ENCODE peak calls at places on chromosomes 5 and 9, in seven cellular contexts. H is activated CD8-positive, alpha-beta T cell treated with anti-CD3 and anti-CD28 coated beads for 36 hours; S is lower lobe of right lung; J is adrenal gland; V is body of pancreas; W is pancreas; T is fibroblast of pulmonary artery. I is an unnamed sample.
A peak's percentile ranks its signal among the peaks of the same experiment; 100 is the strongest.

GRCh38 chr9:128555180-128555721 is 2.9 kb downstream of the SPTAN1 start:
- DNase-seq in H (no peak), S (no peak), J (peak; percentile 27), V (peak; percentile 38), W (no peak), T (peak; percentile 83), I (peak; percentile 55)

GRCh38 chr5:72070519-72070918 is 36.8 kb upstream of the MAP1B start:
- DNase-seq in H (no peak), S (no peak), J (no peak), V (no peak), W (no peak), T (no peak), I (no peak)

GRCh38 chr9:9318959-9319505 is 1293.8 kb downstream of the PTPRD start:
- DNase-seq in H (no peak), S (no peak), J (no peak), V (peak; percentile 4), W (no peak), T (no peak), I (no peak)

GRCh38 chr5:172117977-172118701 is 69.9 kb downstream of the STK10 start:
- DNase-seq in H (no peak), S (no peak), J (no peak), V (peak; percentile 21), W (peak; percentile 22), T (no peak), I (no peak)

GRCh38 chr9:78775889-78776288 is 479.0 kb downstream of the PSAT1 start:
- DNase-seq in H (no peak), S (no peak), J (no peak), V (no peak), W (no peak), T (no peak), I (no peak)

GRCh38 chr9:9747787-9748186 is 865.0 kb downstream of the PTPRD start:
- DNase-seq in H (no peak), S (no peak), J (no peak), V (no peak), W (no peak), T (peak; percentile 8), I (no peak)

GRCh38 chr9:68947842-68948569 is 65.9 kb downstream of the PRKACG start:
- DNase-seq in H (no peak), S (no peak), J (no peak), V (no peak), W (no peak), T (no peak), I (no peak)

GRCh38 chr9:134643306-134643705 is 1.7 kb downstream of the COL5A1 start:
- DNase-seq in H (no peak), S (no peak), J (no peak), V (no peak), W (no peak), T (peak; percentile 51), I (peak; percentile 59)

GRCh38 chr5:96750110-96750822 is 57.5 kb downstream of the ERAP1 start:
- DNase-seq in H (no peak), S (no peak), J (no peak), V (no peak), W (no peak), T (no peak), I (no peak)

GRCh38 chr5:61327761-61328753 is 4.0 kb upstream of the ZSWIM6 start:
- DNase-seq in H (peak; percentile 69), S (no peak), J (no peak), V (no peak), W (no peak), T (peak; percentile 85), I (peak; percentile 60)

GRCh38 chr5:10702911-10703491 is 58.0 kb downstream of the DAP start:
- DNase-seq in H (no peak), S (no peak), J (no peak), V (peak; percentile 76), W (no peak), T (peak; percentile 44), I (peak; percentile 76)

GRCh38 chr5:65916636-65917035 is 9.7 kb upstream of the ERBIN start:
- DNase-seq in H (no peak), S (no peak), J (no peak), V (no peak), W (no peak), T (no peak), I (no peak)

GRCh38 chr5:55232985-55233928 is at the start of gene CCNO:
- DNase-seq in H (peak; percentile 73), S (peak; percentile 79), J (peak; percentile 77), V (peak; percentile 91), W (peak; percentile 91), T (peak; percentile 72), I (peak; percentile 65)
- TF ChIP-seq CTCF in H (no peak), S (no peak), J (no peak), V (peak; percentile 2), W (no peak), T (no peak), I (no peak)

GRCh38 chr5:141780240-141780951 is 97.8 kb downstream of the PCDH1 start:
- DNase-seq in H (no peak), S (no peak), J (no peak), V (no peak), W (no peak), T (no peak), I (no peak)

GRCh38 chr5:141782991-141783598 is 95.1 kb downstream of the PCDH1 start:
- DNase-seq in H (no peak), S (no peak), J (no peak), V (no peak), W (no peak), T (no peak), I (no peak)

GRCh38 chr5:141781910-141782309 is 96.3 kb downstream of the PCDH1 start:
- DNase-seq in H (no peak), S (no peak), J (no peak), V (no peak), W (no peak), T (no peak), I (no peak)

GRCh38 chr5:141779642-141780041 is 97.6 kb upstream of the ARAP3 start:
- DNase-seq in H (peak; percentile 62), S (no peak), J (no peak), V (no peak), W (no peak), T (peak; percentile 31), I (no peak)

DNA sequence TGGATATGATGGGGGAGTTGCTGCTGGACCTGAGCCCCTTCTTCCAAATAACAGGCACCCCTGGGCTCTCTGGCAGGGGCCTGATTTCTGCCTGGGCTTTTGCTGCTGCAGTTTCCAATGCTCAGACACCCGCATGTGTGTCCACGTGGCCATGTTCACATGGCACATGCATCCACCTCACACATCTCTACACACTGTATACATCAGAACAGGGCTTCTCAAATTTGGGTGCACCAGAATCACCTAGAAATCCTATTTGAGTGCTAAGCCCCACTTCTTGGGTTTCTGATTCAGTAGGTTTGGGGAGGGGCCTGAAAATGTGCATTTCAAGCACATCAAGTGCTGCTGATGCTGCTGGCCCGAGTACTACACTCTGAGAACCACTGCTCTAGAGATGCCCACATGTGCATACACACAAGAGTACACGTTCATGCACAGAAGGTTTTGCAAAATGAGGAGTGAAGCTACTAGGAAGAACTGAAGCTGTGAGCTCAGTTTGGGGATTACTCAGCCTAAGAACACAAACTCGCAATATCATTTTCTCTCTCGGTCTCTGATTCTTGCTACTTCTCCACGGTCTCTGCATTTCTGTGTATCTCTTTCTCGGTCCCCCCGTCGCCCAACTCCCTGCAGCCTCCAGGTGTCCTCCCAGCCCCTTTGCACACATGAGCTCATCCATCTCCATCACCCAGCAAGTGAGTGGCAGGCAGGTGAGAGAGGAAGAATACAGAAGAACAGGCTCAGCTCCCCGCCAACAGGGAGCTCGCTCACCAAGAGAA is 97.1 kb downstream of the PCDH1 start:
- DNase-seq in H (no peak), S (no peak), J (no peak), V (no peak), W (no peak), T (no peak), I (no peak)
- TF ChIP-seq CTCF in H (no peak), S (no peak), J (no peak), V (no peak), W (no peak), T (no peak), I (no peak)

GRCh38 chr5:62650197-62650596 is 71.6 kb downstream of the LRRC70 start:
- DNase-seq in H (no peak), S (no peak), J (no peak), V (no peak), W (no peak), T (no peak), I (peak; percentile 8)
- TF ChIP-seq CTCF in H (no peak), S (no peak), J (no peak), V (no peak), W (no peak), T (no peak), I (no peak)

GRCh38 chr9:34190996-34191892 is 12.4 kb downstream of the UBAP1 start:
- DNase-seq in H (no peak), S (no peak), J (no peak), V (no peak), W (no peak), T (peak; percentile 47), I (peak; percentile 34)
- TF ChIP-seq CTCF in H (no peak), S (peak; percentile 7), J (peak; percentile 44), V (peak; percentile 28), W (no peak), T (peak; percentile 51), I (peak; percentile 69)

DNA sequence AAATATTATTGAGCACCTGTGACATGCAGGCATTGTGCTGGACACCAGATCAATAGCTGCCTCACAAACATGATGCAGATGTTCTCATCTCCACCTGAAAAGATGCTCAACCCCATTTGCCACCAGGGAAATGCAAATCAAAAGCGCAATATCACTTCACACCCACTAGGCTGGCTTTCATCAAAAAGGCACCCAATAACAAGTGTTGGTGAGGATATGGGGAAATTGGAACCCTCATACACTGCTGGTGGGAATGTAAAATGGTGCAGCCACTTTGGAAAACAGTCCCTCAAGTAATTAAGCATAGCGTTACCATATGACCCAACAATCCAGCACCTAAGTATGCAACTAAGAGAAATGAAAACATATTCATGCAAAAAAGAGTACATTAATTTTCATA is 24.7 kb downstream of the FGF1 start:
- DNase-seq in H (no peak), S (no peak), J (no peak), V (no peak), W (no peak), T (no peak), I (no peak)
- TF ChIP-seq CTCF in H (no peak), S (no peak), J (no peak), V (no peak), W (no peak), T (no peak), I (peak; percentile 37)

GRCh38 chr5:55172051-55172899 is 702 bp downstream of the CDC20B start:
- DNase-seq in H (peak; percentile 70), S (no peak), J (peak; percentile 37), V (peak; percentile 67), W (no peak), T (peak; percentile 86), I (peak; percentile 73)

GRCh38 chr5:55175781-55176175 is 2.8 kb upstream of the CDC20B start:
- DNase-seq in H (no peak), S (no peak), J (no peak), V (no peak), W (no peak), T (no peak), I (no peak)

GRCh38 chr5:55171471-55171870 is 1.5 kb downstream of the CDC20B start:
- DNase-seq in H (no peak), S (no peak), J (no peak), V (no peak), W (no peak), T (no peak), I (no peak)

GRCh38 chr5:55172937-55173695 is at the start of gene CDC20B:
- DNase-seq in H (peak; percentile 83), S (peak; percentile 64), J (peak; percentile 61), V (peak; percentile 74), W (peak; percentile 92), T (peak; percentile 65), I (peak; percentile 40)

GRCh38 chr5:55173696-55174101 is 722 bp upstream of the CDC20B start:
- DNase-seq in H (peak; percentile 4), S (no peak), J (no peak), V (no peak), W (no peak), T (no peak), I (no peak)
- TF ChIP-seq CTCF in H (no peak), S (no peak), J (no peak), V (no peak), W (no peak), T (no peak), I (no peak)